ENCODE peak calls at places on chromosome 13, in six cellular contexts. One of them, this sample, is unnamed.

GRCh38 chr13:94339116-94339687 is 140.3 kb downstream of the DCT start:
- DNase-seq in fibroblast of mammary gland: no peak
- DNase-seq in upper lobe of left lung: no peak
- DNase-seq in choroid plexus epithelial cell: peak; percentile 31
- DNase-seq in HFF-Myc: no peak
- DNase-seq in GM23338: no peak
- DNase-seq in this sample: no peak

GRCh38 chr13:105202384-105202783 is 1333.1 kb downstream of the EFNB2 start:
- DNase-seq in HFF-Myc: no peak
- DNase-seq in choroid plexus epithelial cell: peak; percentile 80
- DNase-seq in fibroblast of mammary gland: peak; percentile 6
- DNase-seq in GM23338: peak; percentile 78
- DNase-seq in upper lobe of left lung: no peak
- DNase-seq in this sample: no peak

GRCh38 chr13:51785592-51786424 is 18.2 kb downstream of the DHRS12 start:
- DNase-seq in HFF-Myc: peak; percentile 70
- DNase-seq in fibroblast of mammary gland: peak; percentile 75
- DNase-seq in GM23338: no peak
- DNase-seq in upper lobe of left lung: no peak
- DNase-seq in choroid plexus epithelial cell: peak; percentile 41
- DNase-seq in this sample: no peak

GRCh38 chr13:110685305-110685704 is 20.6 kb downstream of the CARS2 start:
- DNase-seq in upper lobe of left lung: no peak
- DNase-seq in choroid plexus epithelial cell: peak; percentile 76
- DNase-seq in GM23338: no peak
- DNase-seq in fibroblast of mammary gland: peak; percentile 79
- DNase-seq in HFF-Myc: no peak
- DNase-seq in this sample: no peak

GRCh38 chr13:23418776-23419683 is 14.5 kb downstream of the SACS start:
- DNase-seq in fibroblast of mammary gland: no peak
- DNase-seq in choroid plexus epithelial cell: no peak
- DNase-seq in upper lobe of left lung: peak; percentile 73
- DNase-seq in GM23338: no peak
- DNase-seq in HFF-Myc: no peak
- DNase-seq in this sample: no peak

GRCh38 chr13:38350114-38350617 is 515 bp downstream of the UFM1 start:
- DNase-seq in HFF-Myc: no peak
- DNase-seq in fibroblast of mammary gland: peak; percentile 53
- DNase-seq in choroid plexus epithelial cell: peak; percentile 65
- DNase-seq in upper lobe of left lung: peak; percentile 43
- DNase-seq in GM23338: peak; percentile 51
- DNase-seq in this sample: no peak

GRCh38 chr13:50421457-50422130 is 406.4 kb downstream of the KCNRG start:
- DNase-seq in HFF-Myc: peak; percentile 32
- DNase-seq in upper lobe of left lung: no peak
- DNase-seq in GM23338: no peak
- DNase-seq in fibroblast of mammary gland: peak; percentile 80
- DNase-seq in choroid plexus epithelial cell: no peak
- DNase-seq in this sample: no peak

GRCh38 chr13:104779311-104779710 is 1713.1 kb upstream of the SLC10A2 start:
- DNase-seq in HFF-Myc: no peak
- DNase-seq in choroid plexus epithelial cell: peak; percentile 82
- DNase-seq in upper lobe of left lung: no peak
- DNase-seq in GM23338: peak; percentile 35
- DNase-seq in fibroblast of mammary gland: peak; percentile 36
- DNase-seq in this sample: no peak

GRCh38 chr13:51315658-51316057 is 23.8 kb upstream of the SERPINE3 start:
- DNase-seq in upper lobe of left lung: no peak
- DNase-seq in fibroblast of mammary gland: peak; percentile 76
- DNase-seq in HFF-Myc: no peak
- DNase-seq in GM23338: no peak
- DNase-seq in choroid plexus epithelial cell: peak; percentile 63
- DNase-seq in this sample: no peak

GRCh38 chr13:49791753-49792549 is 531 bp downstream of the KPNA3 start:
- DNase-seq in upper lobe of left lung: peak; percentile 93
- DNase-seq in fibroblast of mammary gland: peak; percentile 28
- DNase-seq in choroid plexus epithelial cell: peak; percentile 52
- DNase-seq in GM23338: peak; percentile 65
- DNase-seq in HFF-Myc: no peak
- DNase-seq in this sample: peak; percentile 63

GRCh38 chr13:103663996-103664395 is 597.8 kb upstream of the SLC10A2 start:
- DNase-seq in HFF-Myc: no peak
- DNase-seq in GM23338: no peak
- DNase-seq in upper lobe of left lung: no peak
- DNase-seq in fibroblast of mammary gland: no peak
- DNase-seq in choroid plexus epithelial cell: no peak
- DNase-seq in this sample: no peak

GRCh38 chr13:48475230-48475629 is 57.6 kb downstream of the RCBTB2 start:
- DNase-seq in HFF-Myc: no peak
- DNase-seq in upper lobe of left lung: no peak
- DNase-seq in fibroblast of mammary gland: no peak
- DNase-seq in choroid plexus epithelial cell: no peak
- DNase-seq in GM23338: peak; percentile 18
- DNase-seq in this sample: no peak

GRCh38 chr13:99218545-99218944 is 17.9 kb downstream of the UBAC2 start:
- DNase-seq in fibroblast of mammary gland: no peak
- DNase-seq in choroid plexus epithelial cell: peak; percentile 42
- DNase-seq in HFF-Myc: no peak
- DNase-seq in GM23338: no peak
- DNase-seq in upper lobe of left lung: no peak
- DNase-seq in this sample: no peak

GRCh38 chr13:22915442-22916082 is 265.2 kb upstream of the SGCG start:
- DNase-seq in GM23338: peak; percentile 84
- DNase-seq in HFF-Myc: no peak
- DNase-seq in choroid plexus epithelial cell: peak; percentile 40
- DNase-seq in fibroblast of mammary gland: peak; percentile 54
- DNase-seq in upper lobe of left lung: peak; percentile 90
- DNase-seq in this sample: no peak

GRCh38 chr13:44930907-44931676 is 58.2 kb downstream of the NUFIP1 start:
- DNase-seq in upper lobe of left lung: no peak
- DNase-seq in GM23338: peak; percentile 50
- DNase-seq in choroid plexus epithelial cell: peak; percentile 45
- DNase-seq in HFF-Myc: no peak
- DNase-seq in fibroblast of mammary gland: no peak
- DNase-seq in this sample: no peak

GRCh38 chr13:112931028-112931934 is 37.7 kb upstream of the MCF2L start:
- DNase-seq in GM23338: peak; percentile 74
- DNase-seq in choroid plexus epithelial cell: peak; percentile 88
- DNase-seq in upper lobe of left lung: no peak
- DNase-seq in HFF-Myc: peak; percentile 49
- DNase-seq in fibroblast of mammary gland: peak; percentile 72
- DNase-seq in this sample: no peak

GRCh38 chr13:103873725-103874124 is 807.5 kb upstream of the SLC10A2 start:
- DNase-seq in upper lobe of left lung: no peak
- DNase-seq in GM23338: no peak
- DNase-seq in choroid plexus epithelial cell: no peak
- DNase-seq in HFF-Myc: no peak
- DNase-seq in fibroblast of mammary gland: no peak
- DNase-seq in this sample: no peak

GRCh38 chr13:33676700-33677048 is 141.3 kb upstream of the RFC3 start:
- DNase-seq in fibroblast of mammary gland: peak; percentile 48
- DNase-seq in upper lobe of left lung: no peak
- DNase-seq in choroid plexus epithelial cell: peak; percentile 73
- DNase-seq in GM23338: peak; percentile 4
- DNase-seq in HFF-Myc: no peak
- DNase-seq in this sample: no peak

GRCh38 chr13:97986841-97987240 is 33.4 kb downstream of the IPO5 start:
- DNase-seq in HFF-Myc: no peak
- DNase-seq in upper lobe of left lung: no peak
- DNase-seq in GM23338: no peak
- DNase-seq in fibroblast of mammary gland: no peak
- DNase-seq in choroid plexus epithelial cell: no peak
- DNase-seq in this sample: no peak

GRCh38 chr13:19763618-19764017 is 19.1 kb downstream of the PSPC1 start:
- DNase-seq in upper lobe of left lung: no peak
- DNase-seq in choroid plexus epithelial cell: no peak
- DNase-seq in GM23338: no peak
- DNase-seq in HFF-Myc: no peak
- DNase-seq in fibroblast of mammary gland: no peak
- DNase-seq in this sample: no peak

GRCh38 chr13:33745370-33746324 is 72.3 kb upstream of the RFC3 start:
- DNase-seq in GM23338: no peak
- DNase-seq in upper lobe of left lung: no peak
- DNase-seq in fibroblast of mammary gland: no peak
- DNase-seq in choroid plexus epithelial cell: no peak
- DNase-seq in HFF-Myc: no peak
- DNase-seq in this sample: no peak

GRCh38 chr13:29005035-29005434 is 184.9 kb downstream of the MTUS2 start:
- DNase-seq in HFF-Myc: no peak
- DNase-seq in choroid plexus epithelial cell: no peak
- DNase-seq in upper lobe of left lung: no peak
- DNase-seq in GM23338: no peak
- DNase-seq in fibroblast of mammary gland: no peak
- DNase-seq in this sample: no peak

GRCh38 chr13:29006359-29006850 is 186.3 kb downstream of the MTUS2 start:
- DNase-seq in choroid plexus epithelial cell: no peak
- DNase-seq in GM23338: no peak
- DNase-seq in fibroblast of mammary gland: no peak
- DNase-seq in upper lobe of left lung: no peak
- DNase-seq in HFF-Myc: no peak
- DNase-seq in this sample: no peak

GRCh38 chr13:29000802-29001201 is 180.7 kb downstream of the MTUS2 start:
- DNase-seq in upper lobe of left lung: no peak
- DNase-seq in fibroblast of mammary gland: no peak
- DNase-seq in choroid plexus epithelial cell: no peak
- DNase-seq in HFF-Myc: no peak
- DNase-seq in GM23338: no peak
- DNase-seq in this sample: no peak
- TF ChIP-seq CTCF in upper lobe of left lung: no peak
- TF ChIP-seq CTCF in fibroblast of mammary gland: no peak
- TF ChIP-seq CTCF in choroid plexus epithelial cell: no peak
- TF ChIP-seq CTCF in HFF-Myc: no peak
- TF ChIP-seq CTCF in GM23338: no peak
- TF ChIP-seq CTCF in this sample: no peak

GRCh38 chr13:67043901-67044300 is 186.2 kb downstream of the PCDH9 start:
- DNase-seq in HFF-Myc: no peak
- DNase-seq in choroid plexus epithelial cell: peak; percentile 70
- DNase-seq in upper lobe of left lung: no peak
- DNase-seq in fibroblast of mammary gland: peak; percentile 52
- DNase-seq in GM23338: no peak
- DNase-seq in this sample: no peak

GRCh38 chr13:67049744-67050143 is 180.4 kb downstream of the PCDH9 start:
- DNase-seq in GM23338: no peak
- DNase-seq in fibroblast of mammary gland: no peak
- DNase-seq in upper lobe of left lung: no peak
- DNase-seq in HFF-Myc: no peak
- DNase-seq in choroid plexus epithelial cell: no peak
- DNase-seq in this sample: no peak

GRCh38 chr13:67045357-67045756 is 184.8 kb downstream of the PCDH9 start:
- DNase-seq in GM23338: no peak
- DNase-seq in fibroblast of mammary gland: no peak
- DNase-seq in choroid plexus epithelial cell: no peak
- DNase-seq in upper lobe of left lung: no peak
- DNase-seq in HFF-Myc: no peak
- DNase-seq in this sample: no peak

GRCh38 chr13:67048793-67049150 is 181.4 kb downstream of the PCDH9 start:
- DNase-seq in upper lobe of left lung: no peak
- DNase-seq in choroid plexus epithelial cell: peak; percentile 91
- DNase-seq in HFF-Myc: peak; percentile 0
- DNase-seq in GM23338: no peak
- DNase-seq in fibroblast of mammary gland: peak; percentile 70
- DNase-seq in this sample: no peak

GRCh38 chr13:67048084-67048792 is 181.9 kb downstream of the PCDH9 start:
- DNase-seq in fibroblast of mammary gland: peak; percentile 45
- DNase-seq in choroid plexus epithelial cell: peak; percentile 94
- DNase-seq in GM23338: no peak
- DNase-seq in HFF-Myc: peak; percentile 15
- DNase-seq in upper lobe of left lung: no peak
- DNase-seq in this sample: no peak
- TF ChIP-seq CTCF in fibroblast of mammary gland: no peak
- TF ChIP-seq CTCF in choroid plexus epithelial cell: peak; percentile 30
- TF ChIP-seq CTCF in GM23338: peak; percentile 10
- TF ChIP-seq CTCF in HFF-Myc: no peak
- TF ChIP-seq CTCF in upper lobe of left lung: no peak
- TF ChIP-seq CTCF in this sample: no peak

GRCh38 chr13:36685912-36686311 is 12.1 kb downstream of the SERTM1 start:
- DNase-seq in choroid plexus epithelial cell: peak; percentile 21
- DNase-seq in GM23338: no peak
- DNase-seq in fibroblast of mammary gland: peak; percentile 86
- DNase-seq in upper lobe of left lung: no peak
- DNase-seq in HFF-Myc: no peak
- DNase-seq in this sample: no peak

GRCh38 chr13:36680918-36681317 is 7.1 kb downstream of the SERTM1 start:
- DNase-seq in upper lobe of left lung: no peak
- DNase-seq in fibroblast of mammary gland: peak; percentile 83
- DNase-seq in GM23338: no peak
- DNase-seq in choroid plexus epithelial cell: no peak
- DNase-seq in HFF-Myc: no peak
- DNase-seq in this sample: no peak

DNA sequence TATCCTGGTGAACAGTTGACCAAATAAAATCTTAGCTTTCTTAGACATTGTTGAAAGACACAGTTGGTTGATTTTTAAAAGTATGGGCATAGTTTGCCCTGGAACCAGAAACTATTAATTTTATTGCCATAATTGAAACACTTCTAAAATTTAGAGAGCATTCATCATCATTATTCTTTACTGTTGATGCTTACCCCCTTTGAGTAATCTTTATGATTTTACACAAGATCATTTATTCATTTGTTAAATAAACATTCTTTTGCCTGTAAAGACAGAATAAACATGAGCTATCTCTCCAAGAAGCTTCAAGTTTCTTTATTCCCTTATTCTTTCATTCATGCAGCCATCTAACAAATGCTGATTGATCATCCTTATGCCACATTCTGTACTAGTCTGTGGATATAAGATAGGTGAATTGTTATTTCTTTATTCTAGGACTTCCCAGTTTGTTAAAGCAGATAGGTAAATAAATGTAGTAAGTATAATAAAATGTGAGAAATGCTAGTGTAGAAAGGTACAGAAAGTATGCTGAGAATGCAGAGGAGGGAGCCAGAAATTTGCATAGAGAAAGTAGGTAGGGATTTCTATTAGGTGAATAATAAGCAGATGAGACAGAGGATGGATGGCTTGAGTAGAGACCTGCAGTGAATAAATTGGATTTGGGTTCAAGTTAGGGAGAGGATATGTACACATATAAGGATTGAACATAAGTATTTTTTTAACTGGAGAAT is 8.2 kb downstream of the SERTM1 start:
- DNase-seq in choroid plexus epithelial cell: no peak
- DNase-seq in HFF-Myc: no peak
- DNase-seq in fibroblast of mammary gland: no peak
- DNase-seq in GM23338: peak; percentile 44
- DNase-seq in upper lobe of left lung: no peak
- DNase-seq in this sample: no peak
- TF ChIP-seq CTCF in choroid plexus epithelial cell: no peak
- TF ChIP-seq CTCF in HFF-Myc: no peak
- TF ChIP-seq CTCF in fibroblast of mammary gland: no peak
- TF ChIP-seq CTCF in GM23338: no peak
- TF ChIP-seq CTCF in upper lobe of left lung: no peak
- TF ChIP-seq CTCF in this sample: no peak

DNA sequence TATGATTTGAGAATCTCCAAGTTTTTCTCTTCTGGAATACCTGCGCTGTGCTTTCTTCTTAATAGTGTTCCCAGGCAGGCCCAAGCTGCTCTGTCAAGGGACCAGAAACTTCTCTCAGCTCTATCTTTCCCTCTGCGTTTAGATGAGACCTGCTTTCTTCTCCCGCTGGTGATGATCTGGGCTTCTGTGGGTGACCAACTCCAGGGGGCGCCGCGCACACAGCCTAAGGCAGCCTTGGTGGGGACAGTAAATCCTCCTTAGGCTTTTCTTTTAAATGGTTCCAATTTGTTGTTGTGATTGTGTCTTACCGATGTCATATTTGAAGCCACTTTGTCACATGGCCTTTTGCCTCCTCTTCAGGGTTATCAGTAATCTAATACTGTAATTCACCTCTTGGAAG is 439.4 kb upstream of the KLF12 start:
- DNase-seq in upper lobe of left lung: peak; percentile 27
- DNase-seq in HFF-Myc: no peak
- DNase-seq in GM23338: peak; percentile 78
- DNase-seq in fibroblast of mammary gland: no peak
- DNase-seq in choroid plexus epithelial cell: no peak
- DNase-seq in this sample: no peak
- TF ChIP-seq CTCF in upper lobe of left lung: no peak
- TF ChIP-seq CTCF in HFF-Myc: peak; percentile 47
- TF ChIP-seq CTCF in GM23338: peak; percentile 79
- TF ChIP-seq CTCF in fibroblast of mammary gland: peak; percentile 32
- TF ChIP-seq CTCF in choroid plexus epithelial cell: peak; percentile 40
- TF ChIP-seq CTCF in this sample: no peak